ENCODE peak calls at places on chromosome 1, in six cellular contexts. One of them, this sample, is unnamed. For H3K4me1 and H3K36me3, the result is how much of the 10 kb centered on the place peaks cover.

GRCh38 chr1:38044224-38045215 is 2.1 kb downstream of the POU3F1 start:
- DNase-seq in heart left ventricle: no peak
- DNase-seq in breast epithelium: no peak
- DNase-seq in effector memory CD4-positive, alpha-beta T cell: no peak
- DNase-seq in right lobe of liver: no peak
- DNase-seq in mucosa of descending colon: no peak
- DNase-seq in this sample: no peak

GRCh38 chr1:15156807-15157380 is 3.3 kb downstream of the TMEM51 start:
- DNase-seq in effector memory CD4-positive, alpha-beta T cell: no peak
- DNase-seq in heart left ventricle: no peak
- DNase-seq in right lobe of liver: no peak
- DNase-seq in breast epithelium: no peak
- DNase-seq in mucosa of descending colon: no peak
- DNase-seq in this sample: no peak

GRCh38 chr1:39575191-39576015 is 1.2 kb downstream of the PABPC4 start:
- DNase-seq in heart left ventricle: peak
- DNase-seq in mucosa of descending colon: peak
- DNase-seq in right lobe of liver: peak
- DNase-seq in effector memory CD4-positive, alpha-beta T cell: peak
- DNase-seq in breast epithelium: peak
- DNase-seq in this sample: peak

GRCh38 chr1:178238722-178239510 is 145.0 kb downstream of the RASAL2 start:
- DNase-seq in mucosa of descending colon: no peak
- DNase-seq in right lobe of liver: no peak
- DNase-seq in breast epithelium: no peak
- DNase-seq in heart left ventricle: no peak
- DNase-seq in effector memory CD4-positive, alpha-beta T cell: no peak
- DNase-seq in this sample: no peak

GRCh38 chr1:153292185-153292584 is 20.6 kb downstream of the PGLYRP3 start:
- DNase-seq in breast epithelium: no peak
- DNase-seq in heart left ventricle: no peak
- DNase-seq in right lobe of liver: no peak
- DNase-seq in effector memory CD4-positive, alpha-beta T cell: no peak
- DNase-seq in mucosa of descending colon: no peak
- DNase-seq in this sample: no peak

GRCh38 chr1:32696041-32696440 is 6.5 kb downstream of the SYNC start:
- DNase-seq in breast epithelium: no peak
- DNase-seq in heart left ventricle: no peak
- DNase-seq in mucosa of descending colon: no peak
- DNase-seq in effector memory CD4-positive, alpha-beta T cell: no peak
- DNase-seq in right lobe of liver: no peak
- DNase-seq in this sample: no peak

GRCh38 chr1:27719286-27720251 is 6.2 kb upstream of the FAM76A start:
- DNase-seq in effector memory CD4-positive, alpha-beta T cell: no peak
- DNase-seq in breast epithelium: no peak
- DNase-seq in mucosa of descending colon: no peak
- DNase-seq in heart left ventricle: no peak
- DNase-seq in right lobe of liver: no peak
- DNase-seq in this sample: no peak

GRCh38 chr1:112849425-112849966 is 106.5 kb downstream of the SLC16A1 start:
- DNase-seq in mucosa of descending colon: peak
- DNase-seq in breast epithelium: no peak
- DNase-seq in heart left ventricle: no peak
- DNase-seq in effector memory CD4-positive, alpha-beta T cell: no peak
- DNase-seq in right lobe of liver: no peak
- DNase-seq in this sample: peak

GRCh38 chr1:58573138-58573537 is 3.9 kb downstream of the TACSTD2 start:
- DNase-seq in heart left ventricle: no peak
- DNase-seq in mucosa of descending colon: no peak
- DNase-seq in effector memory CD4-positive, alpha-beta T cell: no peak
- DNase-seq in breast epithelium: no peak
- DNase-seq in right lobe of liver: no peak
- DNase-seq in this sample: no peak

GRCh38 chr1:24437631-24438396 is 22.2 kb downstream of the NIPAL3 start:
- DNase-seq in right lobe of liver: no peak
- DNase-seq in heart left ventricle: no peak
- DNase-seq in breast epithelium: no peak
- DNase-seq in effector memory CD4-positive, alpha-beta T cell: no peak
- DNase-seq in mucosa of descending colon: no peak
- DNase-seq in this sample: no peak

GRCh38 chr1:44346184-44346583 is 8.9 kb downstream of the ERI3 start:
- DNase-seq in effector memory CD4-positive, alpha-beta T cell: no peak
- DNase-seq in mucosa of descending colon: no peak
- DNase-seq in breast epithelium: no peak
- DNase-seq in heart left ventricle: no peak
- DNase-seq in right lobe of liver: no peak
- DNase-seq in this sample: no peak

GRCh38 chr1:45010855-45011811 is at the start of gene HECTD3:
- DNase-seq in effector memory CD4-positive, alpha-beta T cell: peak
- DNase-seq in mucosa of descending colon: peak
- DNase-seq in heart left ventricle: peak
- DNase-seq in breast epithelium: peak
- DNase-seq in right lobe of liver: peak
- DNase-seq in this sample: peak

GRCh38 chr1:228370439-228370940 is 36.1 kb downstream of the TRIM11 start:
- DNase-seq in effector memory CD4-positive, alpha-beta T cell: no peak
- DNase-seq in right lobe of liver: no peak
- DNase-seq in breast epithelium: no peak
- DNase-seq in mucosa of descending colon: peak
- DNase-seq in heart left ventricle: peak
- DNase-seq in this sample: no peak

GRCh38 chr1:183760661-183761060 is 44.3 kb upstream of the RGL1 start:
- DNase-seq in heart left ventricle: no peak
- DNase-seq in breast epithelium: no peak
- DNase-seq in effector memory CD4-positive, alpha-beta T cell: no peak
- DNase-seq in right lobe of liver: no peak
- DNase-seq in mucosa of descending colon: no peak
- DNase-seq in this sample: no peak

GRCh38 chr1:167629681-167630567 is at the start of gene RCSD1:
- DNase-seq in mucosa of descending colon: peak
- DNase-seq in breast epithelium: no peak
- DNase-seq in heart left ventricle: peak
- DNase-seq in right lobe of liver: peak
- DNase-seq in effector memory CD4-positive, alpha-beta T cell: no peak
- DNase-seq in this sample: peak

GRCh38 chr1:230979952-230980351 is 1.1 kb downstream of the ARV1 start:
- DNase-seq in effector memory CD4-positive, alpha-beta T cell: no peak
- DNase-seq in breast epithelium: no peak
- DNase-seq in heart left ventricle: no peak
- DNase-seq in right lobe of liver: no peak
- DNase-seq in mucosa of descending colon: no peak
- DNase-seq in this sample: no peak

GRCh38 chr1:121587777-121588176 is 403.0 kb downstream of the SRGAP2C start:
- DNase-seq in effector memory CD4-positive, alpha-beta T cell: no peak
- DNase-seq in heart left ventricle: no peak
- DNase-seq in mucosa of descending colon: no peak
- DNase-seq in breast epithelium: no peak
- DNase-seq in right lobe of liver: no peak
- DNase-seq in this sample: no peak

GRCh38 chr1:35476099-35476674 is 81.0 kb downstream of the KIAA0319L start:
- DNase-seq in mucosa of descending colon: no peak
- DNase-seq in right lobe of liver: no peak
- DNase-seq in heart left ventricle: no peak
- DNase-seq in breast epithelium: no peak
- DNase-seq in effector memory CD4-positive, alpha-beta T cell: no peak
- DNase-seq in this sample: no peak

GRCh38 chr1:25771246-25772114 is 28.5 kb upstream of the SELENON start:
- DNase-seq in breast epithelium: no peak
- DNase-seq in effector memory CD4-positive, alpha-beta T cell: no peak
- DNase-seq in right lobe of liver: peak
- DNase-seq in heart left ventricle: peak
- DNase-seq in mucosa of descending colon: peak
- DNase-seq in this sample: peak

GRCh38 chr1:224223819-224224714 is 41.0 kb downstream of the DEGS1 start:
- DNase-seq in right lobe of liver: no peak
- DNase-seq in heart left ventricle: peak
- DNase-seq in mucosa of descending colon: no peak
- DNase-seq in effector memory CD4-positive, alpha-beta T cell: no peak
- DNase-seq in breast epithelium: no peak
- DNase-seq in this sample: no peak

GRCh38 chr1:172359531-172359991 is 60.9 kb upstream of the C1orf105 start:
- DNase-seq in mucosa of descending colon: no peak
- DNase-seq in breast epithelium: no peak
- DNase-seq in heart left ventricle: no peak
- DNase-seq in effector memory CD4-positive, alpha-beta T cell: no peak
- DNase-seq in right lobe of liver: no peak
- DNase-seq in this sample: no peak

GRCh38 chr1:21472861-21473260 is 32.9 kb downstream of the NBPF3 start:
- DNase-seq in effector memory CD4-positive, alpha-beta T cell: no peak
- DNase-seq in mucosa of descending colon: no peak
- DNase-seq in heart left ventricle: no peak
- DNase-seq in breast epithelium: no peak
- DNase-seq in right lobe of liver: no peak
- DNase-seq in this sample: no peak

GRCh38 chr1:34840426-34840825 is 19.1 kb downstream of the SMIM12 start:
- DNase-seq in breast epithelium: no peak
- DNase-seq in mucosa of descending colon: no peak
- DNase-seq in effector memory CD4-positive, alpha-beta T cell: no peak
- DNase-seq in right lobe of liver: peak
- DNase-seq in heart left ventricle: no peak
- DNase-seq in this sample: no peak

DNA sequence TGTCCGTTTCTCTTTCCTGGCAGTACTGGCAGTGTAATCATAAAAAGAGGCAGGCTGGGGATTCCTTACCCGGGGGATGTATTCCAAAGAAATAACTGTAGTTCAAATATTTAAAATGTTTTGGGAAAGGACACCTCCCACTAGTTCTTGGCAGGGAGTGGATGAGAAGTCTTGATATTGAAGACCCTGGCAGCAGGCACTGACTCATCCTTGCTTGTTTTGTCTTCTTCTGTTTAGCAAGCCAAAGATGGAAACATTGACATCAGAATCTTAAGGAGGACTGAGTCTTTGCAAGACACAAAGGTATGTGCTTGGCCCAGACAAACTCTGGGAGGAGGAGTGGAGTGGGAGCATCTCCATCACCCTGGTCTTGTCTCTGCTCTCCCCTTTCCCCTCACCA is 639 bp downstream of the IL20 start:
- DNase-seq in right lobe of liver: no peak
- DNase-seq in mucosa of descending colon: no peak
- DNase-seq in breast epithelium: no peak
- DNase-seq in effector memory CD4-positive, alpha-beta T cell: no peak
- DNase-seq in heart left ventricle: no peak
- DNase-seq in this sample: no peak
- H3K4me1 ChIP-seq in right lobe of liver: under half
- H3K4me1 ChIP-seq in mucosa of descending colon: under half
- H3K4me1 ChIP-seq in breast epithelium: under half
- H3K4me1 ChIP-seq in effector memory CD4-positive, alpha-beta T cell: under half
- H3K4me1 ChIP-seq in heart left ventricle: under half
- H3K4me1 ChIP-seq in this sample: under half

GRCh38 chr1:170538687-170539086 is 6.7 kb downstream of the GORAB start:
- DNase-seq in breast epithelium: no peak
- DNase-seq in mucosa of descending colon: no peak
- DNase-seq in effector memory CD4-positive, alpha-beta T cell: no peak
- DNase-seq in right lobe of liver: no peak
- DNase-seq in heart left ventricle: no peak
- DNase-seq in this sample: no peak
- H3K36me3 ChIP-seq in breast epithelium: under half
- H3K36me3 ChIP-seq in mucosa of descending colon: under half
- H3K36me3 ChIP-seq in effector memory CD4-positive, alpha-beta T cell: under half
- H3K36me3 ChIP-seq in right lobe of liver: under half
- H3K36me3 ChIP-seq in heart left ventricle: under half
- H3K36me3 ChIP-seq in this sample: under half

DNA sequence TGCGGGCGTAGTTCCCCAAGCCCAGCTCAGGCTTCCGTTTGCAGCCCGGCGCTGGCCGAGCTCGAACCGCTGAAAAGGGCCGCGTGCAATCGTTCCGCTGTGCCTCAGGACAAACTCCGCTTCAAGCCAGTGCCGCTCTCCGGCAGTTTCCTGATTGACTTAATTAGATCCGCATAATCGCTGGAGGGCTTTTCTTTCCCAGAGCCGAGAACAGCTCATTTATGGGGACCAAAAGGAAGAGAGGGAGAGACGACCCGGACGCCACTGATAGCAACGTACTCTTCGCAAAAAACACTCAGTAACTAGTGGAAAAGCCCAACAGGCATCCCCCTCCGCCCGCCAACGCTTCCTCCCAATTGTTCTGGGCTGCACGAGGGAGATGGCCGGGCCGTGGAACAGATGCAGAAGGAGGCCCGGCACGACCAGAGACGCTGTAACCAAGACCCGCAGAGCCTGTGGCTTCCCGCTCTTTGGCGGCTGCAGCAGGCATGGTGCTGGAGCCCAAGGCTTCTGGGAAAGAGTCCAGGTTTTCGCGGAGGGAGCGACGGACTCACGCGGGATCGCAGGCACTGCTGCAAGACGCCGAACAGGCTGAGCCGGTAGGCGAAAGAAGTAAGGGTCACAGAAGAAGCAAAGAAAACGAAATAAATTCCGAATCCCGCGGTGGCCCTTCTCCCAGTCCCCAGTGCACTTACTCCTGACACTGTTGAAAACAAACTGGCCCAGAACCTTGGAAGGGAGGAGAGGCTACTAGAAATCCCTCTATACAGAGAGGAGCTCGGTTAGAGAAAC is 3.6 kb upstream of the FOXD2 start:
- DNase-seq in right lobe of liver: no peak
- DNase-seq in heart left ventricle: peak
- DNase-seq in breast epithelium: peak
- DNase-seq in mucosa of descending colon: no peak
- DNase-seq in effector memory CD4-positive, alpha-beta T cell: no peak
- DNase-seq in this sample: peak
- H3K4me1 ChIP-seq in right lobe of liver: under half
- H3K4me1 ChIP-seq in heart left ventricle: half or more
- H3K4me1 ChIP-seq in breast epithelium: under half
- H3K4me1 ChIP-seq in mucosa of descending colon: under half
- H3K4me1 ChIP-seq in effector memory CD4-positive, alpha-beta T cell: under half
- H3K4me1 ChIP-seq in this sample: half or more

GRCh38 chr1:203052556-203053059 is 26.3 kb downstream of the PPFIA4 start:
- DNase-seq in effector memory CD4-positive, alpha-beta T cell: no peak
- DNase-seq in right lobe of liver: no peak
- DNase-seq in breast epithelium: no peak
- DNase-seq in heart left ventricle: no peak
- DNase-seq in mucosa of descending colon: no peak
- DNase-seq in this sample: no peak
- H3K36me3 ChIP-seq in effector memory CD4-positive, alpha-beta T cell: under half
- H3K36me3 ChIP-seq in right lobe of liver: under half
- H3K36me3 ChIP-seq in breast epithelium: under half
- H3K36me3 ChIP-seq in heart left ventricle: under half
- H3K36me3 ChIP-seq in mucosa of descending colon: under half
- H3K36me3 ChIP-seq in this sample: under half

DNA sequence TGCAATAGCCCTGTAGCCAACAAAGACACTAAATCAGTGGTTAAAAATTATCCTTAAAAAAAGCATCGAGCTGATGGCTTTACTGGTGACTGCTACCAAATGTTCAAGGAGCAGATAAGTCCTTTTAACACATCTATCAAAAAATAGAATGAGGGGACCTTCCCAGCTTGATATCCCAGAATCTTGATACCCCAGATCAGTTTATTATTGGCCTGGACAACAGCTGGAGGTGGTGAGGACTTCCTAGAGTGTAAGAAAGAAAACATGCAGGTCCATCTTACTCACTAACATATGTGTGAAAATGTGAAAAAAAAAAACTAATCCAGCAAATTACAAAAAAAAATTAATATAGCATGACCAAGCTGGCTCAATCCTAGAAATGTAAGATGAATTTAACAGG is 21.3 kb downstream of the CHIT1 start:
- DNase-seq in breast epithelium: no peak
- DNase-seq in right lobe of liver: no peak
- DNase-seq in heart left ventricle: no peak
- DNase-seq in mucosa of descending colon: no peak
- DNase-seq in effector memory CD4-positive, alpha-beta T cell: no peak
- DNase-seq in this sample: no peak
- H3K4me1 ChIP-seq in breast epithelium: under half
- H3K4me1 ChIP-seq in right lobe of liver: under half
- H3K4me1 ChIP-seq in heart left ventricle: under half
- H3K4me1 ChIP-seq in mucosa of descending colon: under half
- H3K4me1 ChIP-seq in effector memory CD4-positive, alpha-beta T cell: under half
- H3K4me1 ChIP-seq in this sample: under half